ENCODE peak calls at places on chromosomes 11 and 22, in six cellular contexts. Z is NT2/D1, B is MCF 10A, Q is activated T-cell treated with anti-CD3 and anti-CD28 coated beads for 1 hour, U is glutamatergic neuron, V is A673. X is an unnamed sample.

GRCh38 chr11:59754494-59754858 is 700 bp upstream of the STX3 start:
- DNase-seq in Z (peak; percentile 1), B (peak; percentile 41), Q (peak; percentile 5), U (no peak), V (peak; percentile 42), X (no peak)

GRCh38 chr22:18081416-18081815 is 3.6 kb downstream of the PEX26 start:
- DNase-seq in Z (no peak), B (no peak), Q (no peak), U (no peak), V (no peak), X (no peak)

GRCh38 chr11:103904324-103904667 is 132.1 kb upstream of the DDI1 start:
- DNase-seq in Z (no peak), B (no peak), Q (no peak), U (no peak), V (no peak), X (no peak)

GRCh38 chr11:105767945-105768344 is 158.1 kb downstream of the GRIA4 start:
- DNase-seq in Z (no peak), B (no peak), Q (no peak), U (no peak), V (no peak), X (no peak)

GRCh38 chr11:18523079-18523478 is 3.7 kb downstream of the TSG101 start:
- DNase-seq in Z (no peak), B (peak; percentile 3), Q (no peak), U (no peak), V (no peak), X (no peak)

GRCh38 chr11:1199689-1200610 is 22.9 kb upstream of the MUC5B start:
- DNase-seq in Z (no peak), B (no peak), Q (no peak), U (peak; percentile 17), V (no peak), X (no peak)

GRCh38 chr22:19022755-19023154 is 86.7 kb upstream of the PRODH start:
- DNase-seq in Z (no peak), B (no peak), Q (no peak), U (no peak), V (no peak), X (no peak)

GRCh38 chr22:29016067-29016938 is 45.3 kb downstream of the C22orf31 start:
- DNase-seq in Z (no peak), B (no peak), Q (no peak), U (no peak), V (no peak), X (no peak)

GRCh38 chr11:126415669-126416420 is 60.4 kb downstream of the ST3GAL4 start:
- DNase-seq in Z (no peak), B (no peak), Q (no peak), U (no peak), V (peak; percentile 16), X (no peak)

GRCh38 chr11:109853156-109853776 is 239.9 kb upstream of the ZC3H12C start:
- DNase-seq in Z (peak; percentile 47), B (peak; percentile 73), Q (no peak), U (no peak), V (peak; percentile 89), X (no peak)

GRCh38 chr11:128453444-128454336 is 133.7 kb downstream of the ETS1 start:
- DNase-seq in Z (no peak), B (peak; percentile 76), Q (no peak), U (no peak), V (no peak), X (no peak)